ENCODE peak calls at places on chromosome 20, in five cellular contexts. One of them, this sample, is unnamed.

GRCh38 chr20:59105581-59105980 is 58.0 kb upstream of the ZNF831 start:
- DNase-seq in activated CD8-positive, alpha-beta memory T cell treated with anti-CD3 and anti-CD28 coated beads, Interleukin-2, amount 50 U/mL, for 48 hours: no peak
- DNase-seq in heart right ventricle: no peak
- DNase-seq in non-pigmented ciliary epithelial cell: no peak
- DNase-seq in NCI-H2081: no peak
- DNase-seq in this sample: no peak

GRCh38 chr20:13449868-13450441 is 188.8 kb downstream of the TASP1 start:
- DNase-seq in activated CD8-positive, alpha-beta memory T cell treated with anti-CD3 and anti-CD28 coated beads, Interleukin-2, amount 50 U/mL, for 48 hours: no peak
- DNase-seq in heart right ventricle: no peak
- DNase-seq in non-pigmented ciliary epithelial cell: no peak
- DNase-seq in NCI-H2081: no peak
- DNase-seq in this sample: no peak

GRCh38 chr20:40488401-40488800 is 200.6 kb downstream of the MAFB start:
- DNase-seq in activated CD8-positive, alpha-beta memory T cell treated with anti-CD3 and anti-CD28 coated beads, Interleukin-2, amount 50 U/mL, for 48 hours: no peak
- DNase-seq in heart right ventricle: no peak
- DNase-seq in non-pigmented ciliary epithelial cell: no peak
- DNase-seq in NCI-H2081: no peak
- DNase-seq in this sample: no peak

GRCh38 chr20:57905448-57905847 is 195.6 kb upstream of the PMEPA1 start:
- DNase-seq in activated CD8-positive, alpha-beta memory T cell treated with anti-CD3 and anti-CD28 coated beads, Interleukin-2, amount 50 U/mL, for 48 hours: no peak
- DNase-seq in heart right ventricle: no peak
- DNase-seq in non-pigmented ciliary epithelial cell: no peak
- DNase-seq in NCI-H2081: no peak
- DNase-seq in this sample: no peak

GRCh38 chr20:63739129-63740069 is at the start of gene SLC2A4RG:
- DNase-seq in activated CD8-positive, alpha-beta memory T cell treated with anti-CD3 and anti-CD28 coated beads, Interleukin-2, amount 50 U/mL, for 48 hours: peak
- DNase-seq in heart right ventricle: peak
- DNase-seq in non-pigmented ciliary epithelial cell: no peak
- DNase-seq in NCI-H2081: peak
- DNase-seq in this sample: peak

GRCh38 chr20:63124782-63125580 is 91.0 kb downstream of the YTHDF1 start:
- DNase-seq in activated CD8-positive, alpha-beta memory T cell treated with anti-CD3 and anti-CD28 coated beads, Interleukin-2, amount 50 U/mL, for 48 hours: no peak
- DNase-seq in heart right ventricle: peak
- DNase-seq in non-pigmented ciliary epithelial cell: no peak
- DNase-seq in NCI-H2081: no peak
- DNase-seq in this sample: no peak

GRCh38 chr20:13875265-13875811 is 90.5 kb downstream of the NDUFAF5 start:
- DNase-seq in activated CD8-positive, alpha-beta memory T cell treated with anti-CD3 and anti-CD28 coated beads, Interleukin-2, amount 50 U/mL, for 48 hours: no peak
- DNase-seq in heart right ventricle: no peak
- DNase-seq in non-pigmented ciliary epithelial cell: no peak
- DNase-seq in NCI-H2081: no peak
- DNase-seq in this sample: no peak

GRCh38 chr20:40108321-40108720 is 580.7 kb downstream of the MAFB start:
- DNase-seq in activated CD8-positive, alpha-beta memory T cell treated with anti-CD3 and anti-CD28 coated beads, Interleukin-2, amount 50 U/mL, for 48 hours: no peak
- DNase-seq in heart right ventricle: no peak
- DNase-seq in non-pigmented ciliary epithelial cell: no peak
- DNase-seq in NCI-H2081: no peak
- DNase-seq in this sample: no peak

GRCh38 chr20:31698803-31699718 is 23.6 kb downstream of the BCL2L1 start:
- DNase-seq in activated CD8-positive, alpha-beta memory T cell treated with anti-CD3 and anti-CD28 coated beads, Interleukin-2, amount 50 U/mL, for 48 hours: no peak
- DNase-seq in heart right ventricle: no peak
- DNase-seq in non-pigmented ciliary epithelial cell: peak
- DNase-seq in NCI-H2081: peak
- DNase-seq in this sample: peak

GRCh38 chr20:46562373-46563169 is 12.1 kb upstream of the OCSTAMP start:
- DNase-seq in activated CD8-positive, alpha-beta memory T cell treated with anti-CD3 and anti-CD28 coated beads, Interleukin-2, amount 50 U/mL, for 48 hours: peak
- DNase-seq in heart right ventricle: peak
- DNase-seq in non-pigmented ciliary epithelial cell: peak
- DNase-seq in NCI-H2081: peak
- DNase-seq in this sample: peak

GRCh38 chr20:38489181-38489580 is 16.5 kb downstream of the RALGAPB start:
- DNase-seq in activated CD8-positive, alpha-beta memory T cell treated with anti-CD3 and anti-CD28 coated beads, Interleukin-2, amount 50 U/mL, for 48 hours: no peak
- DNase-seq in heart right ventricle: no peak
- DNase-seq in non-pigmented ciliary epithelial cell: no peak
- DNase-seq in NCI-H2081: no peak
- DNase-seq in this sample: no peak

GRCh38 chr20:16539280-16539679 is 34.0 kb downstream of the KIF16B start:
- DNase-seq in activated CD8-positive, alpha-beta memory T cell treated with anti-CD3 and anti-CD28 coated beads, Interleukin-2, amount 50 U/mL, for 48 hours: no peak
- DNase-seq in heart right ventricle: no peak
- DNase-seq in non-pigmented ciliary epithelial cell: no peak
- DNase-seq in NCI-H2081: no peak
- DNase-seq in this sample: no peak

GRCh38 chr20:47704746-47705496 is 80.4 kb downstream of the SULF2 start:
- DNase-seq in activated CD8-positive, alpha-beta memory T cell treated with anti-CD3 and anti-CD28 coated beads, Interleukin-2, amount 50 U/mL, for 48 hours: no peak
- DNase-seq in heart right ventricle: peak
- DNase-seq in non-pigmented ciliary epithelial cell: no peak
- DNase-seq in NCI-H2081: no peak
- DNase-seq in this sample: no peak

GRCh38 chr20:17810847-17811604 is 111.3 kb downstream of the BANF2 start:
- DNase-seq in activated CD8-positive, alpha-beta memory T cell treated with anti-CD3 and anti-CD28 coated beads, Interleukin-2, amount 50 U/mL, for 48 hours: no peak
- DNase-seq in heart right ventricle: no peak
- DNase-seq in non-pigmented ciliary epithelial cell: no peak
- DNase-seq in NCI-H2081: no peak
- DNase-seq in this sample: no peak

GRCh38 chr20:25047766-25048165 is 10.2 kb downstream of the ACSS1 start:
- DNase-seq in activated CD8-positive, alpha-beta memory T cell treated with anti-CD3 and anti-CD28 coated beads, Interleukin-2, amount 50 U/mL, for 48 hours: no peak
- DNase-seq in heart right ventricle: no peak
- DNase-seq in non-pigmented ciliary epithelial cell: no peak
- DNase-seq in NCI-H2081: no peak
- DNase-seq in this sample: no peak

GRCh38 chr20:5181955-5182354 is 55.1 kb downstream of the CDS2 start:
- DNase-seq in activated CD8-positive, alpha-beta memory T cell treated with anti-CD3 and anti-CD28 coated beads, Interleukin-2, amount 50 U/mL, for 48 hours: no peak
- DNase-seq in heart right ventricle: no peak
- DNase-seq in non-pigmented ciliary epithelial cell: peak
- DNase-seq in NCI-H2081: no peak
- DNase-seq in this sample: no peak

GRCh38 chr20:6630494-6630893 is 137.0 kb upstream of the BMP2 start:
- DNase-seq in activated CD8-positive, alpha-beta memory T cell treated with anti-CD3 and anti-CD28 coated beads, Interleukin-2, amount 50 U/mL, for 48 hours: no peak
- DNase-seq in heart right ventricle: no peak
- DNase-seq in non-pigmented ciliary epithelial cell: no peak
- DNase-seq in NCI-H2081: no peak
- DNase-seq in this sample: no peak

GRCh38 chr20:38143238-38143645 is 21.8 kb downstream of the TGM2 start:
- DNase-seq in activated CD8-positive, alpha-beta memory T cell treated with anti-CD3 and anti-CD28 coated beads, Interleukin-2, amount 50 U/mL, for 48 hours: no peak
- DNase-seq in heart right ventricle: no peak
- DNase-seq in non-pigmented ciliary epithelial cell: no peak
- DNase-seq in NCI-H2081: no peak
- DNase-seq in this sample: no peak

GRCh38 chr20:38167851-38168760 is 3.0 kb upstream of the TGM2 start:
- DNase-seq in activated CD8-positive, alpha-beta memory T cell treated with anti-CD3 and anti-CD28 coated beads, Interleukin-2, amount 50 U/mL, for 48 hours: no peak
- DNase-seq in heart right ventricle: peak
- DNase-seq in non-pigmented ciliary epithelial cell: peak
- DNase-seq in NCI-H2081: no peak
- DNase-seq in this sample: no peak

GRCh38 chr20:2244993-2245392 is 50.8 kb upstream of the TGM3 start:
- DNase-seq in activated CD8-positive, alpha-beta memory T cell treated with anti-CD3 and anti-CD28 coated beads, Interleukin-2, amount 50 U/mL, for 48 hours: no peak
- DNase-seq in heart right ventricle: no peak
- DNase-seq in non-pigmented ciliary epithelial cell: no peak
- DNase-seq in NCI-H2081: no peak
- DNase-seq in this sample: no peak

GRCh38 chr20:3980260-3981131 is 34.9 kb downstream of the RNF24 start:
- DNase-seq in activated CD8-positive, alpha-beta memory T cell treated with anti-CD3 and anti-CD28 coated beads, Interleukin-2, amount 50 U/mL, for 48 hours: peak
- DNase-seq in heart right ventricle: no peak
- DNase-seq in non-pigmented ciliary epithelial cell: no peak
- DNase-seq in NCI-H2081: peak
- DNase-seq in this sample: peak

GRCh38 chr20:46328180-46328882 is 20.0 kb upstream of the CDH22 start:
- DNase-seq in activated CD8-positive, alpha-beta memory T cell treated with anti-CD3 and anti-CD28 coated beads, Interleukin-2, amount 50 U/mL, for 48 hours: no peak
- DNase-seq in heart right ventricle: no peak
- DNase-seq in non-pigmented ciliary epithelial cell: no peak
- DNase-seq in NCI-H2081: no peak
- DNase-seq in this sample: no peak

This sample was measured in NCI-H774.